ENCODE peak calls at places on chromosome 1, in four cellular contexts. One of them, this sample, is unnamed.

GRCh38 chr1:203057831-203058673 is 27.8 kb downstream of the MYOG start:
- DNase-seq in K562: no peak
- DNase-seq in IMR-90: peak
- DNase-seq in GM12878: no peak
- DNase-seq in this sample: no peak

GRCh38 chr1:174768949-174769348 is 230.8 kb upstream of the CACYBP start:
- DNase-seq in K562: no peak
- DNase-seq in IMR-90: no peak
- DNase-seq in GM12878: no peak
- DNase-seq in this sample: no peak

GRCh38 chr1:60287536-60287935 is 214.0 kb upstream of the C1orf87 start:
- DNase-seq in K562: no peak
- DNase-seq in IMR-90: no peak
- DNase-seq in GM12878: no peak
- DNase-seq in this sample: no peak

GRCh38 chr1:59263116-59263515 is 33.8 kb upstream of the FGGY start:
- DNase-seq in K562: no peak
- DNase-seq in IMR-90: no peak
- DNase-seq in GM12878: no peak
- DNase-seq in this sample: no peak

GRCh38 chr1:224052767-224053166 is 61.1 kb upstream of the FBXO28 start:
- DNase-seq in K562: no peak
- DNase-seq in IMR-90: peak
- DNase-seq in GM12878: no peak
- DNase-seq in this sample: peak

GRCh38 chr1:64969305-64970066 is 3.1 kb upstream of the JAK1 start:
- DNase-seq in K562: no peak
- DNase-seq in IMR-90: peak
- DNase-seq in GM12878: no peak
- DNase-seq in this sample: no peak

GRCh38 chr1:162003825-162004205 is 19.9 kb downstream of the OLFML2B start:
- DNase-seq in K562: no peak
- DNase-seq in IMR-90: peak
- DNase-seq in GM12878: no peak
- DNase-seq in this sample: peak

GRCh38 chr1:63883494-63884235 is 109.8 kb downstream of the ROR1 start:
- DNase-seq in K562: no peak
- DNase-seq in IMR-90: no peak
- DNase-seq in GM12878: no peak
- DNase-seq in this sample: no peak

GRCh38 chr1:155537193-155537592 is 25.4 kb downstream of the ASH1L start:
- DNase-seq in K562: no peak
- DNase-seq in IMR-90: no peak
- DNase-seq in GM12878: no peak
- DNase-seq in this sample: no peak

GRCh38 chr1:161763522-161764098 is 2.5 kb upstream of the ATF6 start:
- DNase-seq in K562: peak
- DNase-seq in IMR-90: no peak
- DNase-seq in GM12878: no peak
- DNase-seq in this sample: peak

GRCh38 chr1:59298710-59299346 is 1.9 kb downstream of the FGGY start:
- DNase-seq in K562: no peak
- DNase-seq in IMR-90: peak
- DNase-seq in GM12878: no peak
- DNase-seq in this sample: no peak

GRCh38 chr1:4006676-4007374 is 106.8 kb upstream of the C1orf174 start:
- DNase-seq in K562: no peak
- DNase-seq in IMR-90: no peak
- DNase-seq in GM12878: no peak
- DNase-seq in this sample: no peak

GRCh38 chr1:182249201-182249676 is 142.4 kb downstream of the GLUL start:
- DNase-seq in K562: peak
- DNase-seq in IMR-90: no peak
- DNase-seq in GM12878: peak
- DNase-seq in this sample: no peak

GRCh38 chr1:111227875-111228747 is 598 bp downstream of the CHI3L2 start:
- DNase-seq in K562: no peak
- DNase-seq in IMR-90: peak
- DNase-seq in GM12878: no peak
- DNase-seq in this sample: peak

GRCh38 chr1:221858758-221859157 is 116.9 kb upstream of the DUSP10 start:
- DNase-seq in K562: no peak
- DNase-seq in IMR-90: peak
- DNase-seq in GM12878: no peak
- DNase-seq in this sample: no peak

GRCh38 chr1:157862114-157863070 is 20.8 kb upstream of the CD5L start:
- DNase-seq in K562: no peak
- DNase-seq in IMR-90: no peak
- DNase-seq in GM12878: no peak
- DNase-seq in this sample: no peak

GRCh38 chr1:175864625-175865024 is 121.2 kb upstream of the TNR start:
- DNase-seq in K562: no peak
- DNase-seq in IMR-90: no peak
- DNase-seq in GM12878: no peak
- DNase-seq in this sample: no peak

GRCh38 chr1:117694543-117694942 is 88.7 kb downstream of the TENT5C start:
- DNase-seq in K562: no peak
- DNase-seq in IMR-90: no peak
- DNase-seq in GM12878: no peak
- DNase-seq in this sample: no peak

GRCh38 chr1:107941123-107941522 is 23.9 kb downstream of the VAV3 start:
- DNase-seq in K562: no peak
- DNase-seq in IMR-90: no peak
- DNase-seq in GM12878: no peak
- DNase-seq in this sample: no peak

GRCh38 chr1:54606096-54606989 is 17.0 kb downstream of the FAM151A start:
- DNase-seq in K562: no peak
- DNase-seq in IMR-90: no peak
- DNase-seq in GM12878: no peak
- DNase-seq in this sample: no peak

GRCh38 chr1:74593887-74594866 is 79.4 kb downstream of the ERICH3 start:
- DNase-seq in K562: no peak
- DNase-seq in IMR-90: no peak
- DNase-seq in GM12878: no peak
- DNase-seq in this sample: no peak

DNA sequence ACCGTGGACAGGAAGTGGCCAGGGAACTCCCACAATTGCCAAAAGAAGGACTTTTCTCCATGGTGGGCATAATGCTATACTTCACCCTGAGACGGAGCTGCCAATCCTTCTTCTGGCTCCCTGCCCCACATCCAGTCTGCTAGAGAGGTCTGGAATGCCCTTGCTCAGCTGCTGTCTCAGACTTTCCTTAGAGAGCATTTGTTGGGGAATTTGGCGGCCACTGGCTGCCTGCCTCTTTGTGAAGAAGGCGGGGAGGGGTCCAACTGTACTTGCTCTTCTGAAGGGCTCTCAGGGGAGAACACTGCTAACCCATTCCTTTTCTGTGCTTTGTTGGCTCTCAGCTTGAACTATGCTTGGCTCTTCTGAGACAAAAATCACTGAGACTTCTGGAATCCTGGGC is 123.8 kb upstream of the EDN2 start:
- DNase-seq in K562: no peak
- DNase-seq in IMR-90: peak
- DNase-seq in GM12878: no peak
- DNase-seq in this sample: no peak
- TF ChIP-seq FOS in K562: no peak
- TF ChIP-seq FOS in IMR-90: no peak
- TF ChIP-seq FOS in GM12878: no peak
- TF ChIP-seq FOS in this sample: no peak

GRCh38 chr1:21176589-21177555 is at the start of gene EIF4G3:
- DNase-seq in K562: peak
- DNase-seq in IMR-90: peak
- DNase-seq in GM12878: peak
- DNase-seq in this sample: peak
- TF ChIP-seq CTCF in K562: no peak
- TF ChIP-seq CTCF in IMR-90: no peak
- TF ChIP-seq CTCF in GM12878: no peak
- TF ChIP-seq CTCF in this sample: no peak

GRCh38 chr1:220708244-220708643 is 18.1 kb downstream of the C1orf115 start:
- DNase-seq in K562: no peak
- DNase-seq in IMR-90: no peak
- DNase-seq in GM12878: no peak
- DNase-seq in this sample: no peak
- TF ChIP-seq FOS in K562: no peak
- TF ChIP-seq FOS in IMR-90: no peak
- TF ChIP-seq FOS in GM12878: no peak
- TF ChIP-seq FOS in this sample: no peak

GRCh38 chr1:19872190-19872589 is 10.0 kb upstream of the OTUD3 start:
- DNase-seq in K562: no peak
- DNase-seq in IMR-90: no peak
- DNase-seq in GM12878: no peak
- DNase-seq in this sample: no peak
- TF ChIP-seq CTCF in K562: peak
- TF ChIP-seq CTCF in IMR-90: no peak
- TF ChIP-seq CTCF in GM12878: no peak
- TF ChIP-seq CTCF in this sample: no peak

GRCh38 chr1:201655910-201656669 is 117.2 kb downstream of the NAV1 start:
- DNase-seq in K562: no peak
- DNase-seq in IMR-90: no peak
- DNase-seq in GM12878: no peak
- DNase-seq in this sample: no peak
- TF ChIP-seq FOS in K562: no peak
- TF ChIP-seq FOS in IMR-90: no peak
- TF ChIP-seq FOS in GM12878: no peak
- TF ChIP-seq FOS in this sample: no peak

GRCh38 chr1:87084247-87084836 is 169.9 kb downstream of the HS2ST1 start:
- DNase-seq in K562: no peak
- DNase-seq in IMR-90: peak
- DNase-seq in GM12878: no peak
- DNase-seq in this sample: peak
- TF ChIP-seq CTCF in K562: peak
- TF ChIP-seq CTCF in IMR-90: peak
- TF ChIP-seq CTCF in GM12878: peak
- TF ChIP-seq CTCF in this sample: no peak

GRCh38 chr1:19315378-19316206 is 3.5 kb downstream of the SLC66A1 start:
- DNase-seq in K562: no peak
- DNase-seq in IMR-90: peak
- DNase-seq in GM12878: peak
- DNase-seq in this sample: peak
- TF ChIP-seq FOS in K562: no peak
- TF ChIP-seq FOS in IMR-90: peak
- TF ChIP-seq FOS in GM12878: no peak
- TF ChIP-seq FOS in this sample: peak

DNA sequence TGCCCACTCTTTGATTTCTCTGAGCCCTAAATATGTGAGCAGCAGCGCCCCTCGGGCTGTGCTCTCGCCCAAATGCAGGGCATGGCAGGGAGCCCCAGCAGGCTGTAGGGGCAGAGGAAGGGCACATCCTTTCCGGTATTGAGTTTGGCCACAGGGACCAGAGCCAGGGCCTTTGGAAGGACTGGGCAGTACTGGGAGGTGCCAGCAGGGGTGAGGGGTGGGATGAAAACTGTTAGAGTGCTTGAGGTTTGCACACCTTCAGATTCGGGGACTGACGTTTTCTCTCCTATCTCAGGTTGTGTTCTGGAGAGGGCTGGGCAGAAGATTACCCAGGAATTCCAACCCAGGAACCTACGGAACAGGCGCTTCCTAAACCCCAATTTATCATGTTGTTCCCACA is 2.2 kb upstream of the ATP1A2 start:
- DNase-seq in K562: no peak
- DNase-seq in IMR-90: no peak
- DNase-seq in GM12878: no peak
- DNase-seq in this sample: no peak
- TF ChIP-seq CTCF in K562: no peak
- TF ChIP-seq CTCF in IMR-90: no peak
- TF ChIP-seq CTCF in GM12878: no peak
- TF ChIP-seq CTCF in this sample: no peak

GRCh38 chr1:168477792-168478191 is 66.0 kb downstream of the XCL2 start:
- DNase-seq in K562: no peak
- DNase-seq in IMR-90: no peak
- DNase-seq in GM12878: no peak
- DNase-seq in this sample: no peak

GRCh38 chr1:168480997-168481396 is 62.8 kb downstream of the XCL2 start:
- DNase-seq in K562: no peak
- DNase-seq in IMR-90: no peak
- DNase-seq in GM12878: no peak
- DNase-seq in this sample: no peak

GRCh38 chr1:168474322-168474721 is 69.5 kb downstream of the XCL2 start:
- DNase-seq in K562: no peak
- DNase-seq in IMR-90: no peak
- DNase-seq in GM12878: no peak
- DNase-seq in this sample: no peak

GRCh38 chr1:168473164-168473563 is 70.6 kb downstream of the XCL2 start:
- DNase-seq in K562: no peak
- DNase-seq in IMR-90: no peak
- DNase-seq in GM12878: no peak
- DNase-seq in this sample: no peak

GRCh38 chr1:168476588-168477379 is 67.0 kb downstream of the XCL2 start:
- DNase-seq in K562: no peak
- DNase-seq in IMR-90: no peak
- DNase-seq in GM12878: no peak
- DNase-seq in this sample: no peak
- TF ChIP-seq FOS in K562: no peak
- TF ChIP-seq FOS in IMR-90: no peak
- TF ChIP-seq FOS in GM12878: no peak
- TF ChIP-seq FOS in this sample: no peak

This sample was measured in endothelial cell of umbilical vein.